ENCODE peak calls at places on chromosomes 13 and 19, in eight cellular contexts. One of them, this sample, is unnamed.

GRCh38 chr13:111484129-111484925 is 163.9 kb downstream of the TEX29 start:
- DNase-seq in heart right ventricle: no peak
- DNase-seq in PC-3: no peak
- DNase-seq in lung: no peak
- DNase-seq in H1: no peak
- DNase-seq in gastrocnemius medialis: no peak
- DNase-seq in choroid plexus epithelial cell: no peak
- DNase-seq in astrocyte of the spinal cord: no peak
- DNase-seq in this sample: no peak

GRCh38 chr13:25881946-25882574 is 169.8 kb downstream of the SHISA2 start:
- DNase-seq in heart right ventricle: no peak
- DNase-seq in PC-3: no peak
- DNase-seq in lung: no peak
- DNase-seq in H1: no peak
- DNase-seq in gastrocnemius medialis: no peak
- DNase-seq in choroid plexus epithelial cell: peak; percentile 86
- DNase-seq in astrocyte of the spinal cord: peak; percentile 82
- DNase-seq in this sample: no peak

GRCh38 chr13:111908391-111908790 is 158.6 kb upstream of the SOX1 start:
- DNase-seq in heart right ventricle: no peak
- DNase-seq in PC-3: no peak
- DNase-seq in lung: no peak
- DNase-seq in H1: peak; percentile 38
- DNase-seq in gastrocnemius medialis: no peak
- DNase-seq in choroid plexus epithelial cell: no peak
- DNase-seq in astrocyte of the spinal cord: no peak
- DNase-seq in this sample: no peak

GRCh38 chr13:38908574-38908973 is 82.1 kb downstream of the STOML3 start:
- DNase-seq in heart right ventricle: no peak
- DNase-seq in PC-3: no peak
- DNase-seq in lung: no peak
- DNase-seq in H1: no peak
- DNase-seq in gastrocnemius medialis: no peak
- DNase-seq in choroid plexus epithelial cell: no peak
- DNase-seq in astrocyte of the spinal cord: no peak
- DNase-seq in this sample: no peak

GRCh38 chr19:4375620-4376228 is 24.6 kb downstream of the SH3GL1 start:
- DNase-seq in heart right ventricle: no peak
- DNase-seq in PC-3: peak; percentile 60
- DNase-seq in lung: no peak
- DNase-seq in H1: no peak
- DNase-seq in gastrocnemius medialis: no peak
- DNase-seq in choroid plexus epithelial cell: peak; percentile 67
- DNase-seq in astrocyte of the spinal cord: peak; percentile 66
- DNase-seq in this sample: no peak

GRCh38 chr19:51531349-51532315 is at the start of gene SIGLEC6:
- DNase-seq in heart right ventricle: peak; percentile 34
- DNase-seq in PC-3: no peak
- DNase-seq in lung: peak; percentile 54
- DNase-seq in H1: no peak
- DNase-seq in gastrocnemius medialis: peak; percentile 28
- DNase-seq in choroid plexus epithelial cell: no peak
- DNase-seq in astrocyte of the spinal cord: no peak
- DNase-seq in this sample: no peak

GRCh38 chr19:13842294-13843103 is 34.4 kb upstream of the NANOS3 start:
- DNase-seq in heart right ventricle: peak; percentile 91
- DNase-seq in PC-3: peak; percentile 83
- DNase-seq in lung: peak; percentile 84
- DNase-seq in H1: no peak
- DNase-seq in gastrocnemius medialis: peak; percentile 78
- DNase-seq in choroid plexus epithelial cell: peak; percentile 78
- DNase-seq in astrocyte of the spinal cord: peak; percentile 80
- DNase-seq in this sample: no peak

GRCh38 chr13:52651880-52652169 is 811 bp upstream of the SUGT1 start:
- DNase-seq in heart right ventricle: no peak
- DNase-seq in PC-3: no peak
- DNase-seq in lung: no peak
- DNase-seq in H1: no peak
- DNase-seq in gastrocnemius medialis: no peak
- DNase-seq in choroid plexus epithelial cell: no peak
- DNase-seq in astrocyte of the spinal cord: no peak
- DNase-seq in this sample: no peak

GRCh38 chr13:112587359-112587766 is 590 bp downstream of the TUBGCP3 start:
- DNase-seq in heart right ventricle: peak; percentile 83
- DNase-seq in PC-3: peak; percentile 74
- DNase-seq in lung: peak; percentile 81
- DNase-seq in H1: peak; percentile 83
- DNase-seq in gastrocnemius medialis: peak; percentile 55
- DNase-seq in choroid plexus epithelial cell: peak; percentile 80
- DNase-seq in astrocyte of the spinal cord: peak; percentile 76
- DNase-seq in this sample: peak; percentile 51

GRCh38 chr13:113802090-113802531 is 43.1 kb downstream of the TMEM255B start:
- DNase-seq in heart right ventricle: peak; percentile 46
- DNase-seq in PC-3: no peak
- DNase-seq in lung: peak; percentile 52
- DNase-seq in H1: peak; percentile 81
- DNase-seq in gastrocnemius medialis: no peak
- DNase-seq in choroid plexus epithelial cell: peak; percentile 77
- DNase-seq in astrocyte of the spinal cord: peak; percentile 74
- DNase-seq in this sample: no peak

GRCh38 chr19:19404879-19405860 is at the start of gene GATAD2A:
- DNase-seq in heart right ventricle: peak; percentile 96
- DNase-seq in PC-3: peak; percentile 95
- DNase-seq in lung: peak; percentile 90
- DNase-seq in H1: peak; percentile 98
- DNase-seq in gastrocnemius medialis: peak; percentile 91
- DNase-seq in choroid plexus epithelial cell: peak; percentile 93
- DNase-seq in astrocyte of the spinal cord: peak; percentile 95
- DNase-seq in this sample: peak; percentile 87

GRCh38 chr19:19405919-19406877 is 723 bp downstream of the GATAD2A start:
- DNase-seq in heart right ventricle: peak; percentile 61
- DNase-seq in PC-3: peak; percentile 54
- DNase-seq in lung: peak; percentile 38
- DNase-seq in H1: peak; percentile 78
- DNase-seq in gastrocnemius medialis: no peak
- DNase-seq in choroid plexus epithelial cell: peak; percentile 52
- DNase-seq in astrocyte of the spinal cord: peak; percentile 51
- DNase-seq in this sample: no peak

GRCh38 chr19:19407640-19407933 is 2.1 kb downstream of the GATAD2A start:
- DNase-seq in heart right ventricle: no peak
- DNase-seq in PC-3: no peak
- DNase-seq in lung: no peak
- DNase-seq in H1: no peak
- DNase-seq in gastrocnemius medialis: no peak
- DNase-seq in choroid plexus epithelial cell: no peak
- DNase-seq in astrocyte of the spinal cord: no peak
- DNase-seq in this sample: no peak

GRCh38 chr19:19409235-19410030 is 4.0 kb downstream of the GATAD2A start:
- DNase-seq in heart right ventricle: no peak
- DNase-seq in PC-3: peak; percentile 78
- DNase-seq in lung: no peak
- DNase-seq in H1: no peak
- DNase-seq in gastrocnemius medialis: no peak
- DNase-seq in choroid plexus epithelial cell: no peak
- DNase-seq in astrocyte of the spinal cord: no peak
- DNase-seq in this sample: peak; percentile 71

DNA sequence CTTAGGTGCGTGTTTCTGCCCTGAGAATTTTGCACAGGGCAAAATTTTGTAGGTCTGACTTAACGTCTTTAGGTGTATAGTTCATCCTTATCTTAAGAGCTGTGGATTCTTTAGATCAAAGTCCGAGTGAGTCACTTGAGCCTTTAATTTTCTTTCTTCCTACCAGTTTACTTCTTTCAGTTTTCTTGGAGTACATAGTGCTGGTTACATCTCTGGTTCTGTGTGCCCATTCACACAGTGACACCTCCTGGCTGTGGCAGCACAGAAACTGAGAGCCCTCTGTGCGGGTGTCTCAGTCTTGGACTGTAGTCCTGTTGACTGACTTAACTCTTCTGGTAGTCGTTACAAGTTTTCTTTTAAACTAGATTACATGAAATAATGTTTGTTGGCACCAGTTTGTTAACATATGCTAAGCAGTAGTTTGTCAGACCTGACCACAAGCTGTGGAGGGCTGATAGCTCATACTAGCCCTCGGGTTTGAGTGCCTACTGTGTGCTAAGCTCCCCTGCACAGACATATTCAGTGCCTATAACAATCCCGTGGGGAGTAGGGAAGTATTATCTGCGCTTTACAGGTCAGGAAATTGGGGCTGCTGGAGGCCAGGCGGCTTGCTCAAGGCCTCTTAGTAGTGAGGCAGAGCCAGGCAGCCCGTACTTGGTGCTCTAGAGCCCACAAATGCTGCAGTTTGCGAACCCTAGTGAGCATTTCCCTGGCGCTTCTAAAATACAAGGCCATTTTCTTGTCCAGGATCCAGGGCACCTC is 1.6 kb downstream of the GATAD2A start:
- DNase-seq in heart right ventricle: no peak
- DNase-seq in PC-3: peak; percentile 61
- DNase-seq in lung: peak; percentile 55
- DNase-seq in H1: no peak
- DNase-seq in gastrocnemius medialis: peak; percentile 30
- DNase-seq in choroid plexus epithelial cell: peak; percentile 52
- DNase-seq in astrocyte of the spinal cord: peak; percentile 50
- DNase-seq in this sample: peak; percentile 52
- TF ChIP-seq CTCF in heart right ventricle: peak; percentile 47
- TF ChIP-seq CTCF in PC-3: peak; percentile 75
- TF ChIP-seq CTCF in lung: peak; percentile 38
- TF ChIP-seq CTCF in H1: no peak
- TF ChIP-seq CTCF in gastrocnemius medialis: peak; percentile 45
- TF ChIP-seq CTCF in choroid plexus epithelial cell: peak; percentile 45
- TF ChIP-seq CTCF in astrocyte of the spinal cord: peak; percentile 47
- TF ChIP-seq CTCF in this sample: peak; percentile 34

GRCh38 chr19:5804516-5805464 is at the start of gene NRTN:
- DNase-seq in heart right ventricle: no peak
- DNase-seq in PC-3: peak; percentile 57
- DNase-seq in lung: no peak
- DNase-seq in H1: peak; percentile 77
- DNase-seq in gastrocnemius medialis: no peak
- DNase-seq in choroid plexus epithelial cell: no peak
- DNase-seq in astrocyte of the spinal cord: no peak
- DNase-seq in this sample: no peak
- H3K4me3 ChIP-seq in heart right ventricle: peak within 1 kb of the TSS; percentile 48
- H3K4me3 ChIP-seq in PC-3: peak within 1 kb of the TSS; percentile 58
- H3K4me3 ChIP-seq in lung: no peak within 1 kb of the TSS
- H3K4me3 ChIP-seq in H1: peak within 1 kb of the TSS; percentile 58
- H3K4me3 ChIP-seq in gastrocnemius medialis: no peak within 1 kb of the TSS
- H3K4me3 ChIP-seq in choroid plexus epithelial cell: peak within 1 kb of the TSS; percentile 44
- H3K4me3 ChIP-seq in astrocyte of the spinal cord: no peak within 1 kb of the TSS
- H3K4me3 ChIP-seq in this sample: no peak within 1 kb of the TSS

GRCh38 chr13:30615851-30616311 is 1.8 kb upstream of the USPL1 start:
- DNase-seq in heart right ventricle: no peak
- DNase-seq in PC-3: peak; percentile 19
- DNase-seq in lung: no peak
- DNase-seq in H1: no peak
- DNase-seq in gastrocnemius medialis: no peak
- DNase-seq in choroid plexus epithelial cell: peak; percentile 66
- DNase-seq in astrocyte of the spinal cord: peak; percentile 78
- DNase-seq in this sample: peak; percentile 32

GRCh38 chr13:30616927-30617314 is 799 bp upstream of the USPL1 start:
- DNase-seq in heart right ventricle: no peak
- DNase-seq in PC-3: peak; percentile 67
- DNase-seq in lung: peak; percentile 59
- DNase-seq in H1: no peak
- DNase-seq in gastrocnemius medialis: peak; percentile 77
- DNase-seq in choroid plexus epithelial cell: peak; percentile 96
- DNase-seq in astrocyte of the spinal cord: peak; percentile 92
- DNase-seq in this sample: peak; percentile 78

GRCh38 chr13:30618186-30618937 is 642 bp downstream of the USPL1 start:
- DNase-seq in heart right ventricle: no peak
- DNase-seq in PC-3: peak; percentile 10
- DNase-seq in lung: no peak
- DNase-seq in H1: no peak
- DNase-seq in gastrocnemius medialis: no peak
- DNase-seq in choroid plexus epithelial cell: peak; percentile 21
- DNase-seq in astrocyte of the spinal cord: no peak
- DNase-seq in this sample: peak; percentile 46

GRCh38 chr13:30618938-30619289 is 1.2 kb downstream of the USPL1 start:
- DNase-seq in heart right ventricle: no peak
- DNase-seq in PC-3: no peak
- DNase-seq in lung: no peak
- DNase-seq in H1: no peak
- DNase-seq in gastrocnemius medialis: no peak
- DNase-seq in choroid plexus epithelial cell: peak; percentile 11
- DNase-seq in astrocyte of the spinal cord: peak; percentile 3
- DNase-seq in this sample: no peak

DNA sequence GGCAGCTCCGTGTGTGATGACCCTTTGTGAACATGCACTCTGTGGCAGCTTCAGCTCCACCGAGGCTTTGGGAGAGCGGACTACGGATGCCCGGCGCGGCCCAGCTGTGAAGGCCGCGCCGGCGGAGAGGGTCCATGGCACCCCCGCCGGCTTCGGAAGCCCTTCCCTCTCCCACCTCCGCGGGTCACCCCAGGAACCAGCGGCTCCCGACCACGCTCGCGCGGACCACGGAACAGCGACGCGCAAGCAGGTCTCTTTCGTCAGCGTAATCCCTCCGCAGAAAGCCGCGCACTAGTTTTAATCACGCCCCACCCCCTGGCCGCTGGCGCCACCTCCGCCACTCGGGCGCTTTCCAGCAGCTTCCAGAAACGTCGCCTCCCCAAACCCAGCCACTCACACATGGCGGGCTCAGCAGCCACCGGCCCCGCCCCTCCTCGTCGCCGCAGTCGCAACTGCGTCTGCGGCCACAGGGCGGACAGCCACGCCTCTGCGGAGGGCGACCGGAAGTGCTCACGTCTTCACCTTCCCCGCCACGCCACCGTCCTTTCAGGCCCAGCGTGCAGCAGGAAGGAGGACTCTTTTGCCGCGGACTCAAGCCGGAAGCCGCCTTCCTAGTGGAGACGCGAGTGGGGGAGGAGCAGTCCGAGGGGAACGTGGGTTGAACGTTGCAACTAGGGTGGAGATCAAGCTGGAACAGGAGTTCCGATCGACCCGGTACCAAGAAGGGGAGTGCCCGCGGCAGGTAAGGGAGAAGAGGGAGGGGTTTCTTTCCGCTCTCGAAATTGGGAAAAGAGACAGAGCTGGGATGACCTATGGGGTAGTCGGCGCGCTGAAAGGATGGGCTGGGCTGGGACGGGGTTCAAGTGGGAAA is at the start of gene USPL1:
- DNase-seq in heart right ventricle: peak; percentile 98
- DNase-seq in PC-3: peak; percentile 96
- DNase-seq in lung: peak; percentile 98
- DNase-seq in H1: peak; percentile 94
- DNase-seq in gastrocnemius medialis: peak; percentile 96
- DNase-seq in choroid plexus epithelial cell: peak; percentile 100
- DNase-seq in astrocyte of the spinal cord: peak; percentile 100
- DNase-seq in this sample: peak; percentile 94
- TF ChIP-seq CTCF in heart right ventricle: peak; percentile 42
- TF ChIP-seq CTCF in PC-3: no peak
- TF ChIP-seq CTCF in lung: no peak
- TF ChIP-seq CTCF in H1: peak; percentile 12
- TF ChIP-seq CTCF in gastrocnemius medialis: peak; percentile 34
- TF ChIP-seq CTCF in choroid plexus epithelial cell: peak; percentile 16
- TF ChIP-seq CTCF in astrocyte of the spinal cord: no peak
- TF ChIP-seq CTCF in this sample: peak; percentile 12

DNA sequence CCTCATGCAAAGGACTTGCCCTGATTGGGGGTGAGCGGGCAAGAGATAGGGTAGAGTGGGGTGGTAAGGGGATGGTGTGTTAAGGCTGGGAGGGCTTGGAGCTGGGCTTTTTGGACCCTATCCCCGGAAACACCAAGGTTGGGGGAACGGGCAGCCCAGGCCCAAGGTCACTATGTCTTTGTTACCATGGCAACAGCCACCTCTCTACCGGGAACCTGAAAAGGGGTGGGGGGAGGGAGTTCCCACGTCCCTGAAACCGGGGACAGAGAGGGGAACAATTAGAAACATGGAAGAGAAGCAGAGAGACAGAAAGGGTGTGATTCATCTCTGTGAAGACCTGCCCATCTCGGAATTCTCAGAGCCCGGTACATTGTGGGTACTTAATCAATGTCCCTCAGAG is 6.7 kb upstream of the LRFN1 start:
- DNase-seq in heart right ventricle: no peak
- DNase-seq in PC-3: no peak
- DNase-seq in lung: no peak
- DNase-seq in H1: no peak
- DNase-seq in gastrocnemius medialis: no peak
- DNase-seq in choroid plexus epithelial cell: no peak
- DNase-seq in astrocyte of the spinal cord: no peak
- DNase-seq in this sample: no peak
- H3K4me3 ChIP-seq in heart right ventricle: no peak overlapping the region
- H3K4me3 ChIP-seq in PC-3: no peak overlapping the region
- H3K4me3 ChIP-seq in lung: no peak overlapping the region
- H3K4me3 ChIP-seq in H1: peak overlapping the region; percentile 6
- H3K4me3 ChIP-seq in gastrocnemius medialis: no peak overlapping the region
- H3K4me3 ChIP-seq in choroid plexus epithelial cell: no peak overlapping the region
- H3K4me3 ChIP-seq in astrocyte of the spinal cord: no peak overlapping the region
- H3K4me3 ChIP-seq in this sample: no peak overlapping the region

This sample was measured in bronchial epithelial cell.